ENCODE peak calls at places on chromosomes 6 and 20, in seven cellular contexts. A is AG08395; U is putamen; Z is effector CD4-positive, alpha-beta T cell; K is SW480; J is cardiac muscle cell; Q is stimulated activated CD4-positive, alpha-beta T cell treated with anti-CD3 and anti-CD28 coated beads, TNF-alpha, amount 100 ng/mL, for 48 hours. G is an unnamed sample.

GRCh38 chr6:131065824-131066171 is 2.8 kb upstream of the EPB41L2 start:
- DNase-seq in A (no peak), U (no peak), Z (no peak), K (no peak), J (no peak), Q (no peak), G (no peak)

GRCh38 chr6:42165016-42165415 is 8.1 kb upstream of the GUCA1A start:
- DNase-seq in A (peak; percentile 86), U (no peak), Z (no peak), K (no peak), J (no peak), Q (no peak), G (no peak)

GRCh38 chr6:153947817-153948447 is 91.1 kb upstream of the OPRM1 start:
- DNase-seq in A (no peak), U (no peak), Z (no peak), K (no peak), J (peak; percentile 65), Q (no peak), G (no peak)

GRCh38 chr6:131694832-131695426 is 6.3 kb downstream of the OR2A4 start:
- DNase-seq in A (peak; percentile 84), U (peak; percentile 14), Z (no peak), K (peak; percentile 50), J (peak; percentile 77), Q (no peak), G (no peak)

GRCh38 chr20:63128367-63128766 is 87.6 kb downstream of the YTHDF1 start:
- DNase-seq in A (no peak), U (no peak), Z (no peak), K (no peak), J (no peak), Q (no peak), G (no peak)

GRCh38 chr6:11069760-11070159 is 23.9 kb upstream of the SMIM13 start:
- DNase-seq in A (no peak), U (no peak), Z (no peak), K (no peak), J (no peak), Q (no peak), G (no peak)

GRCh38 chr6:136958168-136958567 is 36.1 kb downstream of the SLC35D3 start:
- DNase-seq in A (no peak), U (no peak), Z (no peak), K (no peak), J (no peak), Q (no peak), G (no peak)

GRCh38 chr6:161417712-161418457 is 144.0 kb upstream of the AGPAT4 start:
- DNase-seq in A (no peak), U (no peak), Z (no peak), K (no peak), J (no peak), Q (no peak), G (no peak)

GRCh38 chr20:44526129-44526528 is 4.3 kb upstream of the SERINC3 start:
- DNase-seq in A (no peak), U (no peak), Z (no peak), K (peak; percentile 81), J (no peak), Q (no peak), G (no peak)

GRCh38 chr6:1873781-1874180 is 264.1 kb downstream of the FOXC1 start:
- DNase-seq in A (no peak), U (peak; percentile 64), Z (no peak), K (no peak), J (no peak), Q (no peak), G (no peak)

GRCh38 chr6:64415936-64416335 is 780.3 kb downstream of the PHF3 start:
- DNase-seq in A (no peak), U (no peak), Z (no peak), K (no peak), J (no peak), Q (no peak), G (no peak)

GRCh38 chr20:38112249-38112942 is 52.7 kb downstream of the TGM2 start:
- DNase-seq in A (no peak), U (no peak), Z (no peak), K (no peak), J (no peak), Q (no peak), G (no peak)

GRCh38 chr20:53738039-53738944 is 144.7 kb upstream of the ZNF217 start:
- DNase-seq in A (peak; percentile 87), U (peak; percentile 41), Z (no peak), K (peak; percentile 90), J (peak; percentile 86), Q (no peak), G (no peak)

G was measured in activated effector memory CD4-positive, alpha-beta T cell treated with Interleukin-2 at 50 U/mL for 16 hours.